ENCODE peak calls at places on chromosomes 5 and 9, in ten cellular contexts. One of them, this sample, is unnamed.

GRCh38 chr5:98248949-98249348 is 524.5 kb upstream of the RGMB start:
- DNase-seq in GM12891: no peak
- DNase-seq in esophagus muscularis mucosa: no peak
- DNase-seq in K562: no peak
- DNase-seq in SK-N-SH: no peak
- DNase-seq in transverse colon: no peak
- DNase-seq in GM12878: no peak
- DNase-seq in breast epithelium: no peak
- DNase-seq in GM12892: no peak
- DNase-seq in spleen: no peak
- DNase-seq in this sample: no peak

GRCh38 chr9:91589101-91589553 is 165.5 kb upstream of the NFIL3 start:
- DNase-seq in GM12891: no peak
- DNase-seq in esophagus muscularis mucosa: peak
- DNase-seq in K562: no peak
- DNase-seq in SK-N-SH: no peak
- DNase-seq in transverse colon: peak
- DNase-seq in GM12878: peak
- DNase-seq in breast epithelium: peak
- DNase-seq in GM12892: no peak
- DNase-seq in spleen: peak
- DNase-seq in this sample: no peak

GRCh38 chr5:23001120-23001519 is 148.0 kb upstream of the CDH12 start:
- DNase-seq in GM12891: no peak
- DNase-seq in esophagus muscularis mucosa: no peak
- DNase-seq in K562: no peak
- DNase-seq in SK-N-SH: no peak
- DNase-seq in transverse colon: no peak
- DNase-seq in GM12878: no peak
- DNase-seq in breast epithelium: no peak
- DNase-seq in GM12892: no peak
- DNase-seq in spleen: no peak
- DNase-seq in this sample: no peak

GRCh38 chr5:126576974-126577373 is 18.0 kb downstream of the ALDH7A1 start:
- DNase-seq in GM12891: no peak
- DNase-seq in esophagus muscularis mucosa: no peak
- DNase-seq in K562: no peak
- DNase-seq in SK-N-SH: no peak
- DNase-seq in transverse colon: no peak
- DNase-seq in GM12878: no peak
- DNase-seq in breast epithelium: no peak
- DNase-seq in GM12892: no peak
- DNase-seq in spleen: no peak
- DNase-seq in this sample: peak

GRCh38 chr5:32454821-32455220 is 10.3 kb upstream of the ZFR start:
- DNase-seq in GM12891: no peak
- DNase-seq in esophagus muscularis mucosa: no peak
- DNase-seq in K562: no peak
- DNase-seq in SK-N-SH: no peak
- DNase-seq in transverse colon: no peak
- DNase-seq in GM12878: no peak
- DNase-seq in breast epithelium: no peak
- DNase-seq in GM12892: no peak
- DNase-seq in spleen: no peak
- DNase-seq in this sample: no peak

GRCh38 chr9:93599571-93600403 is 23.4 kb downstream of the PHF2 start:
- DNase-seq in GM12891: no peak
- DNase-seq in esophagus muscularis mucosa: no peak
- DNase-seq in K562: no peak
- DNase-seq in SK-N-SH: no peak
- DNase-seq in transverse colon: no peak
- DNase-seq in GM12878: no peak
- DNase-seq in breast epithelium: no peak
- DNase-seq in GM12892: no peak
- DNase-seq in spleen: no peak
- DNase-seq in this sample: no peak

GRCh38 chr5:33984671-33985124 is at the start of gene SLC45A2:
- DNase-seq in GM12891: no peak
- DNase-seq in esophagus muscularis mucosa: no peak
- DNase-seq in K562: no peak
- DNase-seq in SK-N-SH: no peak
- DNase-seq in transverse colon: no peak
- DNase-seq in GM12878: no peak
- DNase-seq in breast epithelium: no peak
- DNase-seq in GM12892: no peak
- DNase-seq in spleen: no peak
- DNase-seq in this sample: no peak

GRCh38 chr5:14671414-14671813 is 6.9 kb downstream of the OTULIN start:
- DNase-seq in GM12891: no peak
- DNase-seq in esophagus muscularis mucosa: no peak
- DNase-seq in K562: no peak
- DNase-seq in SK-N-SH: no peak
- DNase-seq in transverse colon: no peak
- DNase-seq in GM12878: no peak
- DNase-seq in breast epithelium: no peak
- DNase-seq in GM12892: no peak
- DNase-seq in spleen: no peak
- DNase-seq in this sample: no peak

GRCh38 chr5:57532513-57533497 is 50.2 kb upstream of the ACTBL2 start:
- DNase-seq in GM12891: no peak
- DNase-seq in esophagus muscularis mucosa: no peak
- DNase-seq in K562: no peak
- DNase-seq in SK-N-SH: no peak
- DNase-seq in transverse colon: no peak
- DNase-seq in GM12878: no peak
- DNase-seq in breast epithelium: no peak
- DNase-seq in GM12892: no peak
- DNase-seq in spleen: no peak
- DNase-seq in this sample: no peak

GRCh38 chr5:107169871-107170270 is 500.9 kb downstream of the EFNA5 start:
- DNase-seq in GM12891: no peak
- DNase-seq in esophagus muscularis mucosa: no peak
- DNase-seq in K562: no peak
- DNase-seq in SK-N-SH: no peak
- DNase-seq in transverse colon: no peak
- DNase-seq in GM12878: no peak
- DNase-seq in breast epithelium: no peak
- DNase-seq in GM12892: no peak
- DNase-seq in spleen: no peak
- DNase-seq in this sample: no peak

GRCh38 chr9:124452326-124452725 is 2.1 kb downstream of the ADGRD2 start:
- DNase-seq in GM12891: no peak
- DNase-seq in esophagus muscularis mucosa: no peak
- DNase-seq in K562: no peak
- DNase-seq in SK-N-SH: peak
- DNase-seq in transverse colon: no peak
- DNase-seq in GM12878: no peak
- DNase-seq in breast epithelium: peak
- DNase-seq in GM12892: no peak
- DNase-seq in spleen: peak
- DNase-seq in this sample: no peak

GRCh38 chr5:2756211-2756746 is 4.8 kb upstream of the IRX2 start:
- DNase-seq in GM12891: no peak
- DNase-seq in esophagus muscularis mucosa: peak
- DNase-seq in K562: no peak
- DNase-seq in SK-N-SH: no peak
- DNase-seq in transverse colon: no peak
- DNase-seq in GM12878: no peak
- DNase-seq in breast epithelium: peak
- DNase-seq in GM12892: no peak
- DNase-seq in spleen: no peak
- DNase-seq in this sample: peak

GRCh38 chr5:2756764-2757163 is 5.3 kb upstream of the IRX2 start:
- DNase-seq in GM12891: no peak
- DNase-seq in esophagus muscularis mucosa: peak
- DNase-seq in K562: no peak
- DNase-seq in SK-N-SH: no peak
- DNase-seq in transverse colon: no peak
- DNase-seq in GM12878: no peak
- DNase-seq in breast epithelium: no peak
- DNase-seq in GM12892: no peak
- DNase-seq in spleen: no peak
- DNase-seq in this sample: no peak

GRCh38 chr5:2758632-2759031 is 7.2 kb upstream of the IRX2 start:
- DNase-seq in GM12891: no peak
- DNase-seq in esophagus muscularis mucosa: peak
- DNase-seq in K562: no peak
- DNase-seq in SK-N-SH: no peak
- DNase-seq in transverse colon: no peak
- DNase-seq in GM12878: no peak
- DNase-seq in breast epithelium: no peak
- DNase-seq in GM12892: no peak
- DNase-seq in spleen: no peak
- DNase-seq in this sample: no peak

GRCh38 chr5:2759091-2759490 is 7.6 kb upstream of the IRX2 start:
- DNase-seq in GM12891: no peak
- DNase-seq in esophagus muscularis mucosa: peak
- DNase-seq in K562: no peak
- DNase-seq in SK-N-SH: no peak
- DNase-seq in transverse colon: no peak
- DNase-seq in GM12878: no peak
- DNase-seq in breast epithelium: no peak
- DNase-seq in GM12892: no peak
- DNase-seq in spleen: no peak
- DNase-seq in this sample: no peak

DNA sequence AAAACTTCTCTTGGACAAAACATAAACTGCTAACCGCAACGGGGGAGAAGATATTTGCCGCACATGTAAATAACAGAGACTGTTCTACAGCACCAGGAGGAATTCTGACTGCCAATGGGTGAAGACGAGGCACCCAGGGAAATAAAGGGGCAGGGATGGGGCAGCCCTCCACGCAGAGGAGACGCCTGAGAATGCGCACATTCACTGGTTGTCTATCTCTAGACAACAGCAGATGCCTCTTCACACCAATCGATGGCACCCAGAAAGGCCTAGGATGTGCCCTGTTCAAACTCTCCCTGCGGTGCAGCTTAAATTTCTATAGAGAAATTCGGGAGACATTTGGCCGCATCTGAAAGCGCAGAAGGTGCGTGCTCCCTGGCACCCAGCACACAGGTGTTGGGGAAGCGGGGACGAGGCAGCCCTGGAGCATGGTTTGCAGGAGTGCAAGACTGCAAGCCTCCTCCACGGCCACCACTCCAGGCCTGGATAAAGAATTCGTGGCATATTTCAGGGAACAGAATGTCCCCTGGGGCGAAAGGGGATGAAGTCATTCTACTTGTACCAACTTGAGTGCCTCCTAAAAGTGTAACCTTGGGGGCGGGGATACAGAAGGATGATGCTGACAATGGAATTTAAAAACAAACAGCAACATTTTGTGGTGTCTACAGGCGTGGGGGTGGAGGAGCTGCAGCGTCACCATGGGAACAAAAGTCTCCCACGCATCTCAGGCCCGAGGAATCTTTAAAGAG is 6.3 kb upstream of the IRX2 start:
- DNase-seq in GM12891: no peak
- DNase-seq in esophagus muscularis mucosa: peak
- DNase-seq in K562: no peak
- DNase-seq in SK-N-SH: no peak
- DNase-seq in transverse colon: no peak
- DNase-seq in GM12878: no peak
- DNase-seq in breast epithelium: peak
- DNase-seq in GM12892: no peak
- DNase-seq in spleen: no peak
- DNase-seq in this sample: no peak
- TF ChIP-seq POLR2AphosphoS5 in GM12891: no peak
- TF ChIP-seq POLR2AphosphoS5 in esophagus muscularis mucosa: no peak
- TF ChIP-seq POLR2AphosphoS5 in K562: no peak
- TF ChIP-seq POLR2AphosphoS5 in SK-N-SH: no peak
- TF ChIP-seq POLR2AphosphoS5 in transverse colon: no peak
- TF ChIP-seq POLR2AphosphoS5 in GM12878: no peak
- TF ChIP-seq POLR2AphosphoS5 in breast epithelium: peak
- TF ChIP-seq POLR2AphosphoS5 in GM12892: no peak
- TF ChIP-seq POLR2AphosphoS5 in spleen: no peak
- TF ChIP-seq POLR2AphosphoS5 in this sample: no peak

GRCh38 chr5:9626955-9627354 is 3.2 kb downstream of the TAS2R1 start:
- DNase-seq in GM12891: no peak
- DNase-seq in esophagus muscularis mucosa: no peak
- DNase-seq in K562: no peak
- DNase-seq in SK-N-SH: peak
- DNase-seq in transverse colon: no peak
- DNase-seq in GM12878: no peak
- DNase-seq in breast epithelium: no peak
- DNase-seq in GM12892: no peak
- DNase-seq in spleen: no peak
- DNase-seq in this sample: no peak
- TF ChIP-seq POLR2AphosphoS5 in GM12891: no peak
- TF ChIP-seq POLR2AphosphoS5 in esophagus muscularis mucosa: no peak
- TF ChIP-seq POLR2AphosphoS5 in K562: no peak
- TF ChIP-seq POLR2AphosphoS5 in SK-N-SH: no peak
- TF ChIP-seq POLR2AphosphoS5 in transverse colon: no peak
- TF ChIP-seq POLR2AphosphoS5 in GM12878: no peak
- TF ChIP-seq POLR2AphosphoS5 in breast epithelium: no peak
- TF ChIP-seq POLR2AphosphoS5 in GM12892: no peak
- TF ChIP-seq POLR2AphosphoS5 in spleen: no peak
- TF ChIP-seq POLR2AphosphoS5 in this sample: no peak

GRCh38 chr9:34452568-34452967 is 5.8 kb downstream of the FAM219A start:
- DNase-seq in GM12891: no peak
- DNase-seq in esophagus muscularis mucosa: no peak
- DNase-seq in K562: no peak
- DNase-seq in SK-N-SH: no peak
- DNase-seq in transverse colon: no peak
- DNase-seq in GM12878: no peak
- DNase-seq in breast epithelium: no peak
- DNase-seq in GM12892: no peak
- DNase-seq in spleen: no peak
- DNase-seq in this sample: no peak
- TF ChIP-seq POLR2AphosphoS5 in GM12891: no peak
- TF ChIP-seq POLR2AphosphoS5 in esophagus muscularis mucosa: no peak
- TF ChIP-seq POLR2AphosphoS5 in K562: no peak
- TF ChIP-seq POLR2AphosphoS5 in SK-N-SH: no peak
- TF ChIP-seq POLR2AphosphoS5 in transverse colon: no peak
- TF ChIP-seq POLR2AphosphoS5 in GM12878: no peak
- TF ChIP-seq POLR2AphosphoS5 in breast epithelium: no peak
- TF ChIP-seq POLR2AphosphoS5 in GM12892: no peak
- TF ChIP-seq POLR2AphosphoS5 in spleen: no peak
- TF ChIP-seq POLR2AphosphoS5 in this sample: no peak

DNA sequence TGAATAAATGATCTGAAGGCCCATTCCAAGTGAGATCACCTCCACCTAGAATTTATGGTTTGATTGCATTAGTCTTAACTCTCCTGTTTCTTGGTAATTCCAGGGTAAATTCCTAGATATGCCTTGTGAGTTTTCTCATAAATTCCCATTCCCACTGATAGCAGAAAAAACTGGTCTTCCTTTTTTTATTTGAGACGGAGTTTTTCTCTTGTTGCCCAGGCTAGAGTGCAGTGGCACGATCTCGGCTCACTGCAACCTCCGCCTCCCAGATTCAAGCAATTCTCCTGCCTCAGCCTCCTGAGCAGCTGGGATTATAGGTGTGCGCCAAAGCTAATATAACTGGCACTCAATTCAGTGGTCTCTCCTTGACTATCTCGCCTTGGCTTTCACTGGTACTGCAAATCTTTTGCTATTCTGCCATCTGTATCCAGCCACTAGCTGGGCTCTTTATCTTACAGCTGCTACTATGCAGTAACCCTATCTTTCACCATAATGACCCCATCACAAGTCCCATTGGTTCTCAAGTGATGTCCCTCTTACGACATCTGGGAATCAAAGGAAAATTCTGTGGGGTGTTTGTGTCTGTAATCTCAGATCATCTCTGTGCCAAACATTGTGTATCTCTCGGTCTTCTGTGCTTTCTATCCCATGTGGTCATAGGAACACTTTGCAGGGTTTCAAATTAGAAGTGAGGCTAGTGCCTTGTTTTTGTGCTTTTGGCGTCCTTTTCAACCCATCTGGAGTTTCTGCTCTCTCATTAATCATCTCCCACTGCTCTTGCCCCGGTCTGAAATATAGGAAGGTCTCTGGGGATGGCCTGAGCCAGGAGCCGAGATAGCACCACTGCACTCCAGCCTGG is 14.4 kb downstream of the HNRNPK start:
- DNase-seq in GM12891: no peak
- DNase-seq in esophagus muscularis mucosa: no peak
- DNase-seq in K562: no peak
- DNase-seq in SK-N-SH: peak
- DNase-seq in transverse colon: no peak
- DNase-seq in GM12878: no peak
- DNase-seq in breast epithelium: no peak
- DNase-seq in GM12892: no peak
- DNase-seq in spleen: no peak
- DNase-seq in this sample: no peak
- TF ChIP-seq POLR2AphosphoS5 in GM12891: peak
- TF ChIP-seq POLR2AphosphoS5 in esophagus muscularis mucosa: peak
- TF ChIP-seq POLR2AphosphoS5 in K562: peak
- TF ChIP-seq POLR2AphosphoS5 in SK-N-SH: peak
- TF ChIP-seq POLR2AphosphoS5 in transverse colon: no peak
- TF ChIP-seq POLR2AphosphoS5 in GM12878: peak
- TF ChIP-seq POLR2AphosphoS5 in breast epithelium: no peak
- TF ChIP-seq POLR2AphosphoS5 in GM12892: no peak
- TF ChIP-seq POLR2AphosphoS5 in spleen: peak
- TF ChIP-seq POLR2AphosphoS5 in this sample: no peak

This sample was measured in stomach.